ENCODE peak calls at places on chromosomes 5 and 9, in eight cellular contexts. L is stimulated activated CD8-positive, alpha-beta memory T cell treated with anti-CD3 and anti-CD28 coated beads, Interleukin-4, amount 100 ng/mL, for 48 hours; B is anterior cingulate cortex; Z is iPS-NIHi11; O is stimulated activated naive CD8-positive, alpha-beta T cell treated with anti-CD3 and anti-CD28 coated beads, Interleukin-15, Interleukin-2, amounts not matched to agents 100 U/mL and 50 U/mL, for 24 hours; W is ACHN; J is NCI-H2029; C is activated CD4-positive, alpha-beta T cell treated with anti-CD3 and anti-CD28 coated beads, Interleukin-2, amount 50 U/mL, for 1 hour. R is an unnamed sample.

GRCh38 chr5:85388752-85389151 is 1004.1 kb upstream of the EDIL3 start:
- DNase-seq in W (no peak), Z (no peak), B (no peak), O (no peak), J (no peak), C (no peak), L (no peak), R (no peak)

GRCh38 chr5:78009937-78010527 is 233.9 kb upstream of the TBCA start:
- DNase-seq in L (no peak), O (no peak), J (no peak), W (no peak), C (no peak), Z (no peak), B (no peak), R (no peak)

GRCh38 chr9:89710689-89711088 is 105.9 kb downstream of the GADD45G start:
- DNase-seq in C (no peak), Z (no peak), L (no peak), B (no peak), W (no peak), O (no peak), J (no peak), R (no peak)

GRCh38 chr5:37871023-37871815 is 31.4 kb upstream of the GDNF start:
- DNase-seq in Z (no peak), W (no peak), J (no peak), L (no peak), O (no peak), B (no peak), C (no peak), R (no peak)

GRCh38 chr5:43233946-43234345 is 41.9 kb downstream of the NIM1K start:
- DNase-seq in Z (no peak), J (no peak), L (no peak), B (no peak), W (no peak), O (no peak), C (no peak), R (no peak)

GRCh38 chr5:13944564-13945195 is at the start of gene DNAH5:
- DNase-seq in B (no peak), Z (no peak), W (no peak), J (no peak), C (no peak), O (no peak), L (no peak), R (no peak)

GRCh38 chr9:27654629-27655285 is 81.5 kb upstream of the C9orf72 start:
- DNase-seq in B (peak), W (no peak), Z (no peak), L (no peak), O (no peak), C (no peak), J (no peak), R (no peak)

GRCh38 chr9:79610019-79610760 is 38.4 kb downstream of the TLE4 start:
- DNase-seq in O (no peak), C (no peak), W (peak), B (no peak), J (no peak), L (no peak), Z (no peak), R (peak)

GRCh38 chr9:113522419-113522818 is 58.9 kb downstream of the RGS3 start:
- DNase-seq in L (no peak), C (no peak), O (no peak), W (no peak), Z (no peak), B (no peak), J (no peak), R (no peak)

GRCh38 chr9:111483419-111483861 is 743 bp downstream of the ECPAS start:
- DNase-seq in O (peak), B (peak), J (peak), W (no peak), Z (peak), C (peak), L (peak), R (peak)

GRCh38 chr5:11878846-11879245 is 25.4 kb downstream of the CTNND2 start:
- DNase-seq in J (no peak), O (no peak), W (no peak), C (no peak), L (no peak), Z (no peak), B (no peak), R (no peak)

GRCh38 chr5:32964246-32964645 is 253.1 kb downstream of the NPR3 start:
- DNase-seq in L (no peak), W (no peak), C (no peak), O (no peak), B (no peak), Z (no peak), J (no peak), R (no peak)

GRCh38 chr5:93208156-93208895 is 372.7 kb downstream of the NR2F1-AS1 start:
- DNase-seq in L (no peak), C (no peak), W (no peak), J (no peak), Z (no peak), O (no peak), B (no peak), R (no peak)

GRCh38 chr5:137453476-137454080 is 45.5 kb downstream of the SPOCK1 start:
- DNase-seq in W (peak), Z (peak), O (no peak), L (no peak), C (no peak), J (no peak), B (no peak), R (no peak)

GRCh38 chr5:126926152-126926551 is 104.2 kb downstream of the MARCHF3 start:
- DNase-seq in B (no peak), O (no peak), W (no peak), L (no peak), Z (no peak), C (no peak), J (no peak), R (no peak)

GRCh38 chr9:35515766-35516165 is 25.9 kb downstream of the RUSC2 start:
- DNase-seq in Z (no peak), O (no peak), J (no peak), W (no peak), C (no peak), B (no peak), L (no peak), R (no peak)

GRCh38 chr9:127970401-127971313 is 10.1 kb downstream of the EEIG1 start:
- DNase-seq in J (peak), W (no peak), C (peak), L (peak), Z (no peak), O (peak), B (no peak), R (peak)

GRCh38 chr5:66960373-66961137 is 236.0 kb downstream of the CD180 start:
- DNase-seq in B (no peak), C (no peak), O (no peak), Z (no peak), J (peak), W (no peak), L (no peak), R (peak)

GRCh38 chr9:9560382-9561035 is 1052.3 kb downstream of the PTPRD start:
- DNase-seq in C (no peak), W (no peak), J (no peak), O (no peak), L (no peak), Z (no peak), B (no peak), R (no peak)

GRCh38 chr5:60945760-60946253 is 802 bp downstream of the NDUFAF2 start:
- DNase-seq in B (peak), C (no peak), Z (peak), W (peak), J (no peak), O (peak), L (no peak), R (peak)

GRCh38 chr5:56522972-56523371 is 289.8 kb upstream of the ANKRD55 start:
- DNase-seq in L (no peak), Z (no peak), J (no peak), B (no peak), C (no peak), W (no peak), O (no peak), R (no peak)

GRCh38 chr9:16058131-16058549 is 505.3 kb downstream of the CCDC171 start:
- DNase-seq in O (peak), W (peak), J (no peak), L (peak), C (no peak), B (no peak), Z (no peak), R (no peak)

GRCh38 chr5:167793700-167794099 is 497.7 kb upstream of the WWC1 start:
- DNase-seq in W (no peak), L (no peak), B (no peak), Z (no peak), C (no peak), J (no peak), O (no peak), R (no peak)

GRCh38 chr5:148090780-148091221 is 27.0 kb downstream of the SPINK5 start:
- DNase-seq in L (no peak), J (no peak), C (no peak), Z (no peak), B (no peak), O (no peak), W (no peak), R (no peak)

GRCh38 chr5:96377597-96377996 is 55.5 kb downstream of the PCSK1 start:
- DNase-seq in Z (no peak), O (no peak), J (no peak), B (no peak), W (no peak), L (no peak), C (no peak), R (no peak)

GRCh38 chr9:15277400-15278137 is 29.4 kb downstream of the TTC39B start:
- DNase-seq in L (no peak), J (no peak), C (no peak), O (no peak), B (no peak), W (peak), Z (no peak), R (peak)

GRCh38 chr9:86794356-86795046 is 152.8 kb downstream of the GAS1 start:
- DNase-seq in J (no peak), B (no peak), W (no peak), O (no peak), Z (no peak), L (no peak), C (no peak), R (peak)

GRCh38 chr5:125756456-125756855 is 666.8 kb upstream of the GRAMD2B start:
- DNase-seq in O (no peak), B (no peak), J (no peak), Z (no peak), L (no peak), C (no peak), W (no peak), R (no peak)

GRCh38 chr5:142016576-142016975 is 3.7 kb upstream of the GNPDA1 start:
- DNase-seq in O (peak), B (no peak), Z (no peak), L (peak), C (peak), J (no peak), W (no peak), R (no peak)

GRCh38 chr5:150783422-150783928 is 4.9 kb downstream of the SMIM3 start:
- DNase-seq in Z (peak), O (peak), L (peak), C (peak), J (peak), B (no peak), W (no peak), R (peak)

GRCh38 chr9:97562542-97562941 is 61.1 kb downstream of the TMOD1 start:
- DNase-seq in O (no peak), B (no peak), C (no peak), L (no peak), J (no peak), W (no peak), Z (no peak), R (no peak)

GRCh38 chr5:161093105-161093504 is 241.1 kb upstream of the ATP10B start:
- DNase-seq in O (no peak), L (no peak), W (no peak), J (no peak), Z (no peak), B (no peak), C (no peak), R (no peak)

GRCh38 chr9:29214702-29215248 is 1641.5 kb upstream of the C9orf72 start:
- DNase-seq in L (no peak), B (no peak), J (no peak), Z (peak), C (no peak), O (no peak), W (no peak), R (no peak)

GRCh38 chr5:60724126-60724525 is 24.2 kb upstream of the DEPDC1B start:
- DNase-seq in B (no peak), L (no peak), Z (no peak), J (no peak), C (no peak), W (no peak), O (no peak), R (no peak)

GRCh38 chr5:31981361-31981955 is 192.7 kb downstream of the GOLPH3 start:
- DNase-seq in Z (no peak), W (no peak), C (no peak), J (no peak), O (no peak), L (no peak), B (no peak), R (no peak)

GRCh38 chr9:129311638-129312037 is 133.6 kb upstream of the IER5L start:
- DNase-seq in B (no peak), O (no peak), J (no peak), Z (no peak), C (no peak), L (peak), W (no peak), R (no peak)

GRCh38 chr5:68883441-68883840 is 210.4 kb upstream of the SLC30A5 start:
- DNase-seq in J (no peak), C (no peak), L (no peak), W (no peak), B (no peak), Z (peak), O (no peak), R (no peak)

GRCh38 chr9:121474225-121474947 is 25.3 kb downstream of the GGTA1 start:
- DNase-seq in C (no peak), Z (no peak), O (no peak), W (no peak), B (no peak), J (no peak), L (no peak), R (no peak)